ENCODE peak calls at places on chromosomes 11 and 22, in five cellular contexts. B is hippocampal formation, J is hypothalamus, M is GM03348, K is caudate nucleus. F is an unnamed sample.

GRCh38 chr11:112016088-112016764 is 9.0 kb upstream of the DLAT start:
- DNase-seq in B (no peak), J (no peak), M (peak; percentile 44), K (no peak), F (no peak)

GRCh38 chr11:111395749-111396148 is 16.7 kb upstream of the POU2AF1 start:
- DNase-seq in B (no peak), J (no peak), M (no peak), K (no peak), F (no peak)

GRCh38 chr22:25139062-25139461 is 60.6 kb upstream of the CRYBB3 start:
- DNase-seq in B (no peak), J (no peak), M (no peak), K (no peak), F (no peak)

GRCh38 chr11:32817181-32817842 is 12.4 kb upstream of the PRRG4 start:
- DNase-seq in B (no peak), J (no peak), M (no peak), K (no peak), F (no peak)

GRCh38 chr11:3103076-3103475 is 45.9 kb upstream of the CARS1 start:
- DNase-seq in B (no peak), J (no peak), M (no peak), K (no peak), F (no peak)

GRCh38 chr11:9962722-9963121 is 298.8 kb downstream of the SWAP70 start:
- DNase-seq in B (no peak), J (no peak), M (no peak), K (no peak), F (no peak)

GRCh38 chr22:21641417-21641794 is 696 bp upstream of the SDF2L1 start:
- DNase-seq in B (peak; percentile 46), J (no peak), M (peak; percentile 67), K (no peak), F (no peak)

GRCh38 chr11:61481806-61482205 is 26.7 kb upstream of the LRRC10B start:
- DNase-seq in B (no peak), J (no peak), M (no peak), K (no peak), F (no peak)

GRCh38 chr22:37237371-37238268 is 6.4 kb downstream of the RAC2 start:
- DNase-seq in B (no peak), J (no peak), M (peak; percentile 66), K (no peak), F (no peak)

GRCh38 chr11:27688076-27688475 is 12.2 kb downstream of the BDNF start:
- DNase-seq in B (no peak), J (no peak), M (no peak), K (no peak), F (no peak)

GRCh38 chr11:88523362-88524028 is 186.0 kb upstream of the CTSC start:
- DNase-seq in B (no peak), J (no peak), M (peak; percentile 32), K (no peak), F (no peak)

GRCh38 chr11:117510646-117511045 is 183.0 kb downstream of the CEP164 start:
- DNase-seq in B (no peak), J (no peak), M (no peak), K (no peak), F (no peak)

GRCh38 chr11:15629690-15630321 is 515.1 kb downstream of the INSC start:
- DNase-seq in B (no peak), J (no peak), M (no peak), K (no peak), F (no peak)